ENCODE peak calls at places on chromosomes 6 and 20, in ten cellular contexts. G is posterior vena cava; Y is DMS79 treated with DMSO at 0.1 percent for 48 hours; C is PC-3; A is EL; Q is caudate nucleus; N is colonic mucosa; M is stimulated activated CD4-positive, alpha-beta T cell treated with anti-CD3 and anti-CD28 coated beads, Interleukin-4, amount 100 ng/mL, for 1 hour; E is H4; W is mesendoderm. Z is an unnamed sample.

GRCh38 chr20:4585104-4585753 is 136.5 kb upstream of the PRND start:
- DNase-seq in G (no peak), Y (no peak), C (peak), A (peak), Q (no peak), N (no peak), M (no peak), E (no peak), W (peak), Z (no peak)

GRCh38 chr20:62346398-62347150 is 20.5 kb downstream of the LAMA5 start:
- DNase-seq in G (no peak), Y (no peak), C (no peak), A (no peak), Q (no peak), N (no peak), M (no peak), E (no peak), W (no peak), Z (no peak)

GRCh38 chr20:43007525-43007924 is 182.2 kb downstream of the PTPRT start:
- DNase-seq in G (no peak), Y (no peak), C (no peak), A (no peak), Q (no peak), N (no peak), M (no peak), E (no peak), W (no peak), Z (no peak)

GRCh38 chr20:8073024-8073832 is 53.7 kb upstream of the TMX4 start:
- DNase-seq in G (no peak), Y (no peak), C (peak), A (peak), Q (no peak), N (no peak), M (no peak), E (peak), W (peak), Z (no peak)

GRCh38 chr6:74277749-74278148 is 581.7 kb downstream of the CD109 start:
- DNase-seq in G (no peak), Y (no peak), C (peak), A (no peak), Q (no peak), N (no peak), M (no peak), E (peak), W (no peak), Z (no peak)

GRCh38 chr6:94213176-94213575 is 793.8 kb upstream of the EPHA7 start:
- DNase-seq in G (no peak), Y (no peak), C (no peak), A (no peak), Q (no peak), N (no peak), M (no peak), E (no peak), W (no peak), Z (no peak)

GRCh38 chr6:151475653-151476523 is 17.9 kb upstream of the CCDC170 start:
- DNase-seq in G (no peak), Y (peak), C (peak), A (peak), Q (no peak), N (peak), M (peak), E (peak), W (peak), Z (peak)

GRCh38 chr6:41731561-41732086 is 3.8 kb downstream of the TFEB start:
- DNase-seq in G (no peak), Y (no peak), C (no peak), A (no peak), Q (no peak), N (no peak), M (no peak), E (no peak), W (no peak), Z (no peak)

GRCh38 chr20:3543901-3544507 is 73.2 kb downstream of the ATRN start:
- DNase-seq in G (no peak), Y (no peak), C (peak), A (peak), Q (no peak), N (no peak), M (no peak), E (peak), W (no peak), Z (peak)

GRCh38 chr20:37095108-37095608 is 639 bp downstream of the RBL1 start:
- DNase-seq in G (no peak), Y (peak), C (no peak), A (peak), Q (no peak), N (peak), M (peak), E (no peak), W (no peak), Z (no peak)

GRCh38 chr20:16863315-16863714 is 115.2 kb downstream of the OTOR start:
- DNase-seq in G (no peak), Y (no peak), C (no peak), A (no peak), Q (no peak), N (no peak), M (no peak), E (no peak), W (no peak), Z (no peak)

GRCh38 chr6:34982424-34982852 is 93.4 kb downstream of the ANKS1A start:
- DNase-seq in G (no peak), Y (no peak), C (peak), A (peak), Q (peak), N (no peak), M (no peak), E (peak), W (peak), Z (no peak)

GRCh38 chr6:91864911-91865310 is 1278.0 kb upstream of the MAP3K7 start:
- DNase-seq in G (no peak), Y (no peak), C (peak), A (no peak), Q (no peak), N (no peak), M (no peak), E (no peak), W (no peak), Z (no peak)

GRCh38 chr6:81749704-81750103 is 2.8 kb downstream of the TENT5A start:
- DNase-seq in G (no peak), Y (no peak), C (no peak), A (peak), Q (peak), N (no peak), M (no peak), E (no peak), W (no peak), Z (no peak)

GRCh38 chr6:24924956-24925355 is 10.8 kb downstream of the RIPOR2 start:
- DNase-seq in G (no peak), Y (no peak), C (peak), A (no peak), Q (no peak), N (no peak), M (no peak), E (no peak), W (peak), Z (no peak)

GRCh38 chr6:68559052-68559451 is 76.0 kb upstream of the ADGRB3 start:
- DNase-seq in G (no peak), Y (peak), C (peak), A (no peak), Q (peak), N (no peak), M (no peak), E (peak), W (peak), Z (no peak)

GRCh38 chr6:106116125-106116524 is 30.0 kb downstream of the PRDM1 start:
- DNase-seq in G (no peak), Y (no peak), C (peak), A (no peak), Q (peak), N (no peak), M (no peak), E (peak), W (no peak), Z (no peak)

GRCh38 chr20:17654649-17655285 is 27.3 kb downstream of the RRBP1 start:
- DNase-seq in G (no peak), Y (no peak), C (peak), A (peak), Q (no peak), N (peak), M (peak), E (no peak), W (peak), Z (no peak)

GRCh38 chr6:27757307-27757706 is 154.9 kb downstream of the OR2B2 start:
- DNase-seq in G (no peak), Y (no peak), C (no peak), A (no peak), Q (no peak), N (peak), M (peak), E (no peak), W (peak), Z (no peak)

GRCh38 chr6:82006027-82006738 is 241.4 kb downstream of the IBTK start:
- DNase-seq in G (no peak), Y (no peak), C (peak), A (peak), Q (no peak), N (peak), M (no peak), E (peak), W (peak), Z (peak)

GRCh38 chr6:88908598-88909548 is 54.5 kb downstream of the RNGTT start:
- DNase-seq in G (no peak), Y (no peak), C (no peak), A (no peak), Q (no peak), N (no peak), M (no peak), E (no peak), W (no peak), Z (no peak)

GRCh38 chr6:149683256-149683860 is 34.5 kb downstream of the LATS1 start:
- DNase-seq in G (no peak), Y (no peak), C (no peak), A (no peak), Q (no peak), N (no peak), M (no peak), E (no peak), W (no peak), Z (no peak)

GRCh38 chr6:52284131-52284459 is 447 bp downstream of the MCM3 start:
- DNase-seq in G (no peak), Y (peak), C (peak), A (peak), Q (no peak), N (peak), M (no peak), E (peak), W (peak), Z (no peak)

GRCh38 chr6:169158750-169159149 is 94.9 kb downstream of the THBS2 start:
- DNase-seq in G (peak), Y (no peak), C (no peak), A (no peak), Q (no peak), N (no peak), M (no peak), E (no peak), W (peak), Z (no peak)

GRCh38 chr6:20757761-20758160 is 223.5 kb downstream of the CDKAL1 start:
- DNase-seq in G (no peak), Y (no peak), C (peak), A (peak), Q (no peak), N (no peak), M (no peak), E (no peak), W (no peak), Z (peak)

GRCh38 chr6:66896415-66896814 is 1189.4 kb upstream of the EYS start:
- DNase-seq in G (no peak), Y (no peak), C (peak), A (no peak), Q (no peak), N (no peak), M (no peak), E (peak), W (peak), Z (peak)

GRCh38 chr6:34062815-34063214 is 83.1 kb downstream of the GRM4 start:
- DNase-seq in G (no peak), Y (no peak), C (no peak), A (no peak), Q (no peak), N (no peak), M (no peak), E (no peak), W (peak), Z (no peak)

GRCh38 chr6:63352587-63353281 is 33.0 kb upstream of the LGSN start:
- DNase-seq in G (no peak), Y (no peak), C (peak), A (no peak), Q (no peak), N (peak), M (no peak), E (peak), W (peak), Z (peak)

GRCh38 chr6:11811644-11812264 is 33.2 kb upstream of the ADTRP start:
- DNase-seq in G (no peak), Y (no peak), C (no peak), A (no peak), Q (no peak), N (no peak), M (no peak), E (no peak), W (no peak), Z (no peak)

GRCh38 chr20:53599039-53599362 is 5.4 kb upstream of the ZNF217 start:
- DNase-seq in G (no peak), Y (no peak), C (no peak), A (no peak), Q (no peak), N (no peak), M (no peak), E (no peak), W (no peak), Z (no peak)

GRCh38 chr6:2480267-2480966 is 235.0 kb upstream of the GMDS start:
- DNase-seq in G (no peak), Y (no peak), C (no peak), A (no peak), Q (no peak), N (no peak), M (no peak), E (no peak), W (no peak), Z (no peak)

GRCh38 chr6:31126416-31127175 is 6.3 kb upstream of the CDSN start:
- DNase-seq in G (no peak), Y (no peak), C (no peak), A (no peak), Q (no peak), N (no peak), M (no peak), E (no peak), W (peak), Z (no peak)

GRCh38 chr6:116404706-116405105 is 34.0 kb downstream of the DSE start:
- DNase-seq in G (no peak), Y (no peak), C (no peak), A (no peak), Q (no peak), N (no peak), M (no peak), E (no peak), W (no peak), Z (no peak)

GRCh38 chr6:150418825-150419594 is 50.2 kb downstream of the IYD start:
- DNase-seq in G (peak), Y (peak), C (peak), A (peak), Q (no peak), N (peak), M (peak), E (peak), W (peak), Z (peak)

GRCh38 chr20:5297280-5298004 is 19.3 kb downstream of the PROKR2 start:
- DNase-seq in G (no peak), Y (no peak), C (no peak), A (no peak), Q (no peak), N (no peak), M (no peak), E (no peak), W (no peak), Z (no peak)

GRCh38 chr6:10402648-10403311 is 12.1 kb downstream of the TFAP2A start:
- DNase-seq in G (no peak), Y (no peak), C (peak), A (no peak), Q (no peak), N (no peak), M (no peak), E (no peak), W (no peak), Z (no peak)

Z was measured in RCC 7860.